ENCODE peak calls at places on chromosomes 11 and 22, in four cellular contexts. K, Y, P and T are unnamed samples.

GRCh38 chr11:82494988-82495432 is 238.7 kb downstream of the FAM181B start:
- DNase-seq in K (peak), Y (peak), P (no peak), T (no peak)

GRCh38 chr11:12993626-12994025 is 15.5 kb upstream of the RASSF10 start:
- DNase-seq in K (no peak), Y (no peak), P (no peak), T (no peak)

GRCh38 chr22:45742866-45743450 is 71.3 kb downstream of the ATXN10 start:
- DNase-seq in K (no peak), Y (no peak), P (no peak), T (peak)

GRCh38 chr11:114008331-114008730 is 33.4 kb downstream of the HTR3A start:
- DNase-seq in K (no peak), Y (no peak), P (no peak), T (no peak)

GRCh38 chr11:73072935-73073481 is 69.1 kb downstream of the FCHSD2 start:
- DNase-seq in K (no peak), Y (peak), P (no peak), T (peak)

GRCh38 chr11:47179655-47179991 is 2.9 kb upstream of the ARFGAP2 start:
- DNase-seq in K (peak), Y (no peak), P (peak), T (peak)

GRCh38 chr11:75055511-75055910 is 41.2 kb downstream of the OR2AT4 start:
- DNase-seq in K (no peak), Y (no peak), P (no peak), T (no peak)

GRCh38 chr11:75347781-75348613 is 3.5 kb downstream of the ARRB1 start:
- DNase-seq in K (no peak), Y (peak), P (no peak), T (peak)

GRCh38 chr11:67642148-67642475 is 2.5 kb upstream of the TBX10 start:
- DNase-seq in K (no peak), Y (no peak), P (no peak), T (no peak)

GRCh38 chr11:32259641-32260081 is 168.8 kb downstream of the RCN1 start:
- DNase-seq in K (no peak), Y (peak), P (peak), T (no peak)

GRCh38 chr11:34167961-34168360 is 62.5 kb downstream of the NAT10 start:
- DNase-seq in K (no peak), Y (no peak), P (no peak), T (no peak)

GRCh38 chr22:19871845-19872778 is 17.4 kb upstream of the GNB1L start:
- DNase-seq in K (no peak), Y (no peak), P (peak), T (no peak)

GRCh38 chr11:57493507-57494503 is 21.7 kb downstream of the SLC43A1 start:
- DNase-seq in K (peak), Y (peak), P (peak), T (peak)

GRCh38 chr11:69122642-69123431 is 32.9 kb upstream of the SMIM38 start:
- DNase-seq in K (peak), Y (peak), P (peak), T (no peak)

GRCh38 chr11:96186806-96187205 is 156.2 kb downstream of the MAML2 start:
- DNase-seq in K (no peak), Y (no peak), P (no peak), T (no peak)

GRCh38 chr11:17643506-17644405 is 75.6 kb upstream of the MYOD1 start:
- DNase-seq in K (no peak), Y (no peak), P (no peak), T (no peak)

GRCh38 chr11:117300773-117301172 is 9.6 kb downstream of the BACE1-AS start:
- DNase-seq in K (no peak), Y (no peak), P (no peak), T (no peak)

GRCh38 chr11:126485021-126485781 is 129.7 kb downstream of the ST3GAL4 start:
- DNase-seq in K (peak), Y (no peak), P (no peak), T (no peak)

GRCh38 chr11:64234840-64235379 is 526 bp downstream of the VEGFB start:
- DNase-seq in K (peak), Y (peak), P (peak), T (no peak)

GRCh38 chr22:20937031-20937793 is 20.0 kb downstream of the CRKL start:
- DNase-seq in K (no peak), Y (no peak), P (no peak), T (peak)

GRCh38 chr22:36211237-36211881 is 9.8 kb upstream of the APOL4 start:
- DNase-seq in K (no peak), Y (peak), P (no peak), T (peak)

GRCh38 chr11:60970369-60970774 is 1.1 kb upstream of the CD6 start:
- DNase-seq in K (peak), Y (peak), P (peak), T (peak)

GRCh38 chr11:121557348-121557747 is 104.6 kb upstream of the SORL1-AS1 start:
- DNase-seq in K (no peak), Y (peak), P (no peak), T (no peak)

GRCh38 chr22:22770280-22770871 is 117.2 kb upstream of the IGLL5 start:
- DNase-seq in K (peak), Y (peak), P (peak), T (no peak)

GRCh38 chr22:20439556-20439927 is 1.9 kb upstream of the SCARF2 start:
- DNase-seq in K (no peak), Y (no peak), P (no peak), T (no peak)

GRCh38 chr11:113404859-113405430 is 17.4 kb downstream of the ANKK1 start:
- DNase-seq in K (no peak), Y (no peak), P (no peak), T (no peak)

GRCh38 chr22:39252461-39253391 is 7.9 kb upstream of the PDGFB start:
- DNase-seq in K (no peak), Y (peak), P (no peak), T (no peak)